ENCODE peak calls at places on chromosomes 12 and 14, in seven cellular contexts. N is IMR-90, B is H9, W is neuronal stem cell, D is H1, X is mesenchymal stem cell, I is trophoblast cell. A is an unnamed sample.

GRCh38 chr14:56874375-56874774 is 64.1 kb upstream of the OTX2 start:
- DNase-seq in N (no peak), B (peak; percentile 68), W (no peak), D (no peak), X (no peak), I (peak; percentile 82), A (peak; percentile 78)

GRCh38 chr12:63394349-63394748 is 243.3 kb upstream of the AVPR1A start:
- DNase-seq in N (no peak), B (no peak), W (no peak), D (no peak), X (no peak), I (no peak), A (no peak)

GRCh38 chr12:84840356-84840755 is 72.2 kb downstream of the SLC6A15 start:
- DNase-seq in N (no peak), B (no peak), W (no peak), D (no peak), X (no peak), I (no peak), A (no peak)

GRCh38 chr14:22560638-22561365 is 28.2 kb downstream of the DAD1 start:
- DNase-seq in N (no peak), B (no peak), W (no peak), D (no peak), X (no peak), I (no peak), A (peak; percentile 94)

GRCh38 chr12:188910-189621 is 24.9 kb downstream of the SLC6A12 start:
- DNase-seq in N (peak; percentile 45), B (peak; percentile 82), W (peak; percentile 54), D (no peak), X (peak; percentile 57), I (peak; percentile 60), A (peak; percentile 70)

GRCh38 chr14:22837059-22837749 is 819 bp downstream of the MMP14 start:
- DNase-seq in N (peak; percentile 63), B (no peak), W (no peak), D (no peak), X (peak; percentile 73), I (peak; percentile 67), A (peak; percentile 67)

GRCh38 chr12:106780010-106780625 is 5.6 kb downstream of the RIC8B start:
- DNase-seq in N (peak; percentile 70), B (no peak), W (no peak), D (no peak), X (peak; percentile 71), I (peak; percentile 96), A (peak; percentile 56)

GRCh38 chr14:33307691-33308369 is 369.2 kb downstream of the NPAS3 start:
- DNase-seq in N (no peak), B (no peak), W (no peak), D (no peak), X (peak; percentile 6), I (peak; percentile 56), A (no peak)

GRCh38 chr12:115070313-115070712 is 386.3 kb upstream of the TBX3 start:
- DNase-seq in N (peak; percentile 16), B (no peak), W (no peak), D (no peak), X (no peak), I (no peak), A (no peak)

DNA sequence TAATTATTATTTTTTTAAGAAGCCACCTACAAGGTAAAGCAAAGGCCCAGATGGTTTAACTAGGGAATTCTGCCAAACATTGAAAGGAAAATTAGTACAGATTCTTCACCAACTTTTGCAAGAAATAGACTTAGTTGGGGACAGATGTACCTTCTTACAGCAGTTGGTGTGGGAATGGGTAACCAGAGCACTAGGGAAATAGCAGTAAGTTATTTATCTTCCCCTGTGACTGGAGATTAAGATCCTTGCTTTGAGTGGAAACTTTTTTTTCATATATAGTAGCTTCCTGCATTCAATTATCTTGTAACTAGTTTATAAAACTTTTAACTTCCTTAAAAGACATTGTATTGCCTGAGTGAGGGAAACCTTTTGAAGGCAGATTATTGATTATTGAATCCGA is 44.2 kb downstream of the ARID2 start:
- DNase-seq in N (no peak), B (no peak), W (no peak), D (no peak), X (peak; percentile 20), I (no peak), A (no peak)
- H3K23ac ChIP-seq in N (no peak overlapping the region), B (no peak overlapping the region), W (no peak overlapping the region), D (no peak overlapping the region), X (no peak overlapping the region), I (no peak overlapping the region), A (no peak overlapping the region)

GRCh38 chr12:109722022-109722752 is 8.6 kb downstream of the FAM222A start:
- DNase-seq in N (no peak), B (no peak), W (no peak), D (no peak), X (no peak), I (no peak), A (no peak)
- H3K4me1 ChIP-seq in N (no peaks in the 10 kb centered on the region), B (no peaks in the 10 kb centered on the region), W (peaks cover 66% of the 10 kb centered on the region), D (peaks cover 13% of the 10 kb centered on the region), X (peaks cover 10% of the 10 kb centered on the region), I (no peaks in the 10 kb centered on the region), A (peaks cover 10% of the 10 kb centered on the region)

GRCh38 chr12:77617818-77618217 is 212.9 kb upstream of the NAV3 start:
- DNase-seq in N (no peak), B (no peak), W (no peak), D (no peak), X (no peak), I (no peak), A (no peak)
- H3K23ac ChIP-seq in N (no peak overlapping the region), B (no peak overlapping the region), W (no peak overlapping the region), D (no peak overlapping the region), X (no peak overlapping the region), I (no peak overlapping the region), A (no peak overlapping the region)

DNA sequence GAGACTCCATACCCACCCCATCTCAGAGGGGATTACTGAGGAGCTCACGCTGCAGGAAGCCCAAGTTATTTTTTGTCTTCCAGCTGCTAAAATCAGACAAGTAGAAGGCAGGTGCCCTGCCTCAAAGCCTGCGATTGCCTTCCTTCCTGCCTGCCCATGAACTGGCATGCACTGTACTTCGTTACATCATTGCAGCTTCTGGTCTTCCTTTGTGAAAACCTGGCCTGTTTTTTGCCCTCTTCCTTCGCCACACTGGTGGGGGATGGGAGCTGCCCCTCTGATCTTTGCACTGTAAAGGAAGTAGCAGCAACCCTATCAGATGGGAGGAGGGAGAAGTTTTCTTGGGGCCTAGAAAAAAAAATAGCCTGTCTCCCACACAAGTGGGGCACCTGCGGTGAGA is 1098.7 kb downstream of the BCL11B start:
- DNase-seq in N (no peak), B (no peak), W (no peak), D (no peak), X (no peak), I (no peak), A (peak; percentile 17)
- H3K4me1 ChIP-seq in N (no peaks in the 10 kb centered on the region), B (no peaks in the 10 kb centered on the region), W (no peaks in the 10 kb centered on the region), D (no peaks in the 10 kb centered on the region), X (no peaks in the 10 kb centered on the region), I (no peaks in the 10 kb centered on the region), A (peaks cover 2% of the 10 kb centered on the region)

DNA sequence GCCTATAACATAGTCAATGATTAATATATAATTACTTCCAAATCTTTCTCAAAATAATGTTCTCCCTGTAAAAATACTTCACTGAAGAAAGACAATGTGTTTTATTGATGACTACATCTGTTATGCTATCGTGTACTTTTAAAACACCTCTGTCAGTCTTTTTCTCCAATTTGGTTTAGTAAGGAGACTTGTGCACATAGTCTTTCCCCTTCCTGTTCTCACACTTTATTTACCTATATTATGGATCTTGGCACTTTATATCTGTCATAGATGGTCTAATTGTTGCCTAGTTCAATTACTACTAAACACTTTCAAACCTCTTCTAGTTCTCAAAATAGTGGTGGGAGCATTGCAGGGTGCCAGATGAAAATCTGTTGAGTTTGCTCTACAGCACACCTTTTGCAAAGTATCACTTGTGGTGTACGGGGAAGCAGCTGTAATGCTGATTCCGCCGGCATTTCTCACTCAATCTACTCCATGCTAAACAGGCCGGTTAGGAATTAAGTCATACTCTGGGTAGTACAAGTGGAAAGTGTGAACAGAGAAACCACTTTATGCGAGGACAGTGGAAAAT is 1.1 kb upstream of the INSM2 start:
- DNase-seq in N (no peak), B (no peak), W (no peak), D (no peak), X (no peak), I (no peak), A (no peak)
- H3K23ac ChIP-seq in N (no peak overlapping the region), B (no peak overlapping the region), W (peak overlapping the region; percentile 34), D (no peak overlapping the region), X (no peak overlapping the region), I (no peak overlapping the region), A (no peak overlapping the region)

GRCh38 chr14:95146079-95146771 is 11.1 kb downstream of the DICER1 start:
- DNase-seq in N (no peak), B (no peak), W (no peak), D (no peak), X (no peak), I (no peak), A (no peak)

GRCh38 chr14:95147597-95147996 is 9.7 kb downstream of the DICER1 start:
- DNase-seq in N (no peak), B (no peak), W (no peak), D (no peak), X (no peak), I (no peak), A (peak; percentile 52)

GRCh38 chr14:95143813-95144620 is 13.3 kb downstream of the DICER1 start:
- DNase-seq in N (peak; percentile 29), B (no peak), W (no peak), D (no peak), X (no peak), I (no peak), A (no peak)

GRCh38 chr14:95142208-95142607 is 15.1 kb downstream of the DICER1 start:
- DNase-seq in N (no peak), B (no peak), W (no peak), D (no peak), X (no peak), I (no peak), A (no peak)

GRCh38 chr14:95144849-95145248 is 12.5 kb downstream of the DICER1 start:
- DNase-seq in N (no peak), B (no peak), W (no peak), D (no peak), X (no peak), I (no peak), A (no peak)
- H3K4me1 ChIP-seq in N (peaks cover 5% of the 10 kb centered on the region), B (peaks cover 12% of the 10 kb centered on the region), W (no peaks in the 10 kb centered on the region), D (peaks cover 13% of the 10 kb centered on the region), X (peaks cover 3% of the 10 kb centered on the region), I (peaks cover 3% of the 10 kb centered on the region), A (peaks cover 6% of the 10 kb centered on the region)

GRCh38 chr14:69571879-69572633 is 2.6 kb downstream of the CCDC177 start:
- DNase-seq in N (peak; percentile 15), B (peak; percentile 75), W (no peak), D (no peak), X (no peak), I (peak; percentile 28), A (no peak)

GRCh38 chr14:69573205-69573840 is 1.3 kb downstream of the CCDC177 start:
- DNase-seq in N (no peak), B (no peak), W (no peak), D (no peak), X (no peak), I (peak; percentile 29), A (no peak)

GRCh38 chr14:69571449-69571878 is 3.2 kb downstream of the CCDC177 start:
- DNase-seq in N (no peak), B (peak; percentile 70), W (no peak), D (no peak), X (no peak), I (no peak), A (no peak)

GRCh38 chr14:69573841-69574265 is 818 bp downstream of the CCDC177 start:
- DNase-seq in N (no peak), B (peak; percentile 53), W (peak; percentile 88), D (no peak), X (no peak), I (no peak), A (peak; percentile 49)

GRCh38 chr14:69572634-69573135 is 2.0 kb downstream of the CCDC177 start:
- DNase-seq in N (no peak), B (no peak), W (no peak), D (no peak), X (no peak), I (peak; percentile 34), A (no peak)
- H3K23ac ChIP-seq in N (no peak overlapping the region), B (no peak overlapping the region), W (peak overlapping the region; percentile 58), D (no peak overlapping the region), X (no peak overlapping the region), I (no peak overlapping the region), A (no peak overlapping the region)